ENCODE peak calls at places on chromosomes 5 and 9, in five cellular contexts. J is GM04504; D is stimulated activated CD8-positive, alpha-beta memory T cell treated with anti-CD3 and anti-CD28 coated beads, Interleukin-7, amount 100 ng/mL, for 4 hours; G is M059J; L is heart left ventricle. F is an unnamed sample.

GRCh38 chr9:3125602-3126392 is 281.9 kb upstream of the PUM3 start:
- DNase-seq in J (no peak), D (no peak), G (no peak), L (no peak), F (no peak)

GRCh38 chr5:133423618-133424282 is 188.6 kb downstream of the FSTL4 start:
- DNase-seq in J (peak; percentile 11), D (peak; percentile 24), G (peak; percentile 42), L (peak; percentile 69), F (no peak)

GRCh38 chr9:7935666-7936065 is 136.1 kb upstream of the DMAC1 start:
- DNase-seq in J (no peak), D (no peak), G (no peak), L (no peak), F (no peak)

GRCh38 chr5:17218353-17219005 is 1.0 kb downstream of the BASP1 start:
- DNase-seq in J (peak; percentile 60), D (no peak), G (peak; percentile 77), L (peak; percentile 29), F (no peak)

GRCh38 chr9:95349109-95350038 is 31.9 kb upstream of the FANCC start:
- DNase-seq in J (no peak), D (no peak), G (no peak), L (no peak), F (no peak)

GRCh38 chr9:72882117-72882775 is 70.6 kb downstream of the ALDH1A1 start:
- DNase-seq in J (no peak), D (no peak), G (no peak), L (peak; percentile 82), F (no peak)

GRCh38 chr9:129027685-129028191 is 393 bp downstream of the SH3GLB2 start:
- DNase-seq in J (no peak), D (peak; percentile 9), G (peak; percentile 65), L (peak; percentile 69), F (no peak)

GRCh38 chr9:76576344-76576743 is 117.4 kb downstream of the GCNT1 start:
- DNase-seq in J (no peak), D (peak; percentile 62), G (peak; percentile 98), L (peak; percentile 38), F (peak; percentile 97)

GRCh38 chr5:72015103-72015548 is 92.1 kb upstream of the MAP1B start:
- DNase-seq in J (no peak), D (no peak), G (peak; percentile 95), L (peak; percentile 36), F (no peak)

GRCh38 chr5:141846031-141846430 is 32.2 kb downstream of the PCDH1 start:
- DNase-seq in J (no peak), D (no peak), G (peak; percentile 40), L (peak; percentile 49), F (no peak)

GRCh38 chr5:73793911-73794310 is 167.9 kb downstream of the ARHGEF28 start:
- DNase-seq in J (no peak), D (no peak), G (peak; percentile 33), L (no peak), F (no peak)

GRCh38 chr9:92963831-92964606 is 16.7 kb downstream of the FGD3 start:
- DNase-seq in J (no peak), D (peak; percentile 57), G (no peak), L (no peak), F (peak; percentile 69)

GRCh38 chr5:110840347-110840960 is 101.6 kb downstream of the SLC25A46 start:
- DNase-seq in J (no peak), D (no peak), G (no peak), L (peak; percentile 16), F (no peak)

GRCh38 chr5:113053614-113054013 is 77.0 kb downstream of the DCP2 start:
- DNase-seq in J (no peak), D (no peak), G (peak; percentile 44), L (no peak), F (no peak)

GRCh38 chr5:155850411-155850810 is 476.6 kb upstream of the SGCD start:
- DNase-seq in J (no peak), D (no peak), G (no peak), L (no peak), F (no peak)

GRCh38 chr5:162593881-162594280 is 526.3 kb downstream of the GABRG2 start:
- DNase-seq in J (no peak), D (no peak), G (no peak), L (no peak), F (no peak)

GRCh38 chr5:125357660-125358059 is 611.2 kb upstream of the ZNF608 start:
- DNase-seq in J (no peak), D (no peak), G (peak; percentile 83), L (no peak), F (no peak)

GRCh38 chr5:30981576-30981975 is 211.9 kb upstream of the CDH6 start:
- DNase-seq in J (no peak), D (no peak), G (no peak), L (no peak), F (no peak)

GRCh38 chr9:98442541-98442940 is 187.1 kb upstream of the TBC1D2 start:
- DNase-seq in J (no peak), D (no peak), G (no peak), L (no peak), F (no peak)

GRCh38 chr5:3931976-3932375 is 336.3 kb downstream of the IRX1 start:
- DNase-seq in J (no peak), D (no peak), G (no peak), L (no peak), F (no peak)

GRCh38 chr9:95021166-95021886 is 294.8 kb downstream of the AOPEP start:
- DNase-seq in J (no peak), D (no peak), G (no peak), L (no peak), F (no peak)

GRCh38 chr9:119026120-119026519 is 343.1 kb downstream of the BRINP1 start:
- DNase-seq in J (no peak), D (no peak), G (peak; percentile 71), L (peak; percentile 70), F (no peak)

GRCh38 chr9:137971477-137972138 is 94.0 kb downstream of the CACNA1B start:
- DNase-seq in J (no peak), D (no peak), G (no peak), L (peak; percentile 9), F (no peak)

GRCh38 chr5:80206282-80206681 is 49.6 kb downstream of the SERINC5 start:
- DNase-seq in J (peak; percentile 27), D (no peak), G (no peak), L (no peak), F (no peak)

GRCh38 chr9:105620996-105621395 is 41.3 kb upstream of the TAL2 start:
- DNase-seq in J (no peak), D (no peak), G (no peak), L (no peak), F (no peak)

GRCh38 chr5:62327627-62328026 is 21.6 kb downstream of the KIF2A start:
- DNase-seq in J (no peak), D (no peak), G (no peak), L (no peak), F (no peak)

GRCh38 chr9:122463828-122464632 is 13.7 kb downstream of the OR1J1 start:
- DNase-seq in J (no peak), D (no peak), G (peak; percentile 67), L (no peak), F (no peak)

GRCh38 chr9:34139477-34140146 is 13.1 kb upstream of the DCAF12 start:
- DNase-seq in J (peak; percentile 82), D (no peak), G (peak; percentile 91), L (peak; percentile 72), F (no peak)

GRCh38 chr5:152113401-152113800 is 188.8 kb upstream of the GLRA1 start:
- DNase-seq in J (no peak), D (peak; percentile 15), G (peak; percentile 7), L (no peak), F (no peak)

GRCh38 chr5:170738840-170739239 is 44.7 kb upstream of the GABRP start:
- DNase-seq in J (no peak), D (no peak), G (no peak), L (no peak), F (no peak)